ENCODE peak calls at places on chromosomes 16 and 17, in ten cellular contexts. K is NCI-H460; Q is Ammon's horn; W is endothelial cell; J is occipital lobe; D is NCI-H1930; L is activated T-helper 9 cell treated with anti-CD3 and anti-CD28 coated beads, Interleukin-2, amount 50 U/mL, for 16 hours; I is skeletal muscle cell; R is GM10248; F is nucleus accumbens. S is an unnamed sample.

GRCh38 chr17:6654816-6655731 is 3.5 kb downstream of the C17orf100 start:
- DNase-seq in R (no peak), D (peak), F (no peak), I (no peak), W (peak), K (no peak), Q (no peak), L (no peak), J (no peak), S (no peak)

GRCh38 chr17:78616946-78617345 is 39.8 kb upstream of the DNAH17 start:
- DNase-seq in R (no peak), K (no peak), F (no peak), J (no peak), Q (no peak), L (no peak), W (no peak), I (no peak), D (no peak), S (no peak)

GRCh38 chr17:37571674-37572073 is 37.5 kb downstream of the SYNRG start:
- DNase-seq in L (no peak), J (no peak), W (no peak), R (no peak), Q (no peak), D (no peak), K (no peak), F (no peak), I (no peak), S (no peak)

GRCh38 chr17:2624292-2624731 is 30.9 kb downstream of the PAFAH1B1 start:
- DNase-seq in Q (peak), F (no peak), L (no peak), W (peak), K (no peak), I (no peak), R (no peak), D (no peak), J (no peak), S (no peak)

GRCh38 chr17:72308744-72309395 is 188.1 kb downstream of the SOX9 start:
- DNase-seq in D (no peak), Q (no peak), I (no peak), J (no peak), L (no peak), F (no peak), W (no peak), K (no peak), R (no peak), S (no peak)

GRCh38 chr16:8581923-8582580 is 8.3 kb downstream of the TMEM114 start:
- DNase-seq in W (no peak), R (no peak), F (no peak), J (peak), Q (peak), D (no peak), K (no peak), L (no peak), I (no peak), S (no peak)

GRCh38 chr16:87653234-87653633 is 50.9 kb downstream of the JPH3 start:
- DNase-seq in W (no peak), F (no peak), Q (no peak), L (no peak), R (no peak), I (no peak), J (no peak), D (no peak), K (no peak), S (peak)

GRCh38 chr17:17235212-17236174 is 1.5 kb downstream of the FLCN start:
- DNase-seq in Q (peak), L (no peak), D (no peak), F (no peak), R (no peak), J (peak), I (no peak), K (no peak), W (no peak), S (no peak)

GRCh38 chr16:21946889-21947635 is 6.1 kb upstream of the UQCRC2 start:
- DNase-seq in W (no peak), R (peak), D (no peak), J (no peak), L (no peak), K (no peak), Q (no peak), F (no peak), I (no peak), S (no peak)

S was measured in HTR-8/SVneo.